ENCODE peak calls at places on chromosomes 11 and 22, in ten cellular contexts. U, I, D, P, M, T, R, C, S and N are unnamed samples.
A peak's percentile ranks its signal among the peaks of the same experiment; 100 is the strongest.

GRCh38 chr22:23856721-23857605 is 712 bp upstream of the SLC2A11 start:
- DNase-seq in U (no peak), I (peak; percentile 61), D (no peak), P (peak; percentile 47), M (no peak), T (no peak), R (peak; percentile 76), C (peak; percentile 87), S (no peak), N (no peak)

GRCh38 chr22:46083383-46084350 is 66.7 kb upstream of the PPARA start:
- DNase-seq in U (peak; percentile 47), I (no peak), D (no peak), P (no peak), M (peak; percentile 70), T (no peak), R (peak; percentile 27), C (peak; percentile 85), S (no peak), N (no peak)

GRCh38 chr22:17789379-17790200 is 15.3 kb upstream of the BID start:
- DNase-seq in U (no peak), I (no peak), D (no peak), P (no peak), M (no peak), T (no peak), R (no peak), C (no peak), S (no peak), N (no peak)

GRCh38 chr11:92390783-92391182 is 166.2 kb downstream of the FAT3 start:
- DNase-seq in U (no peak), I (no peak), D (no peak), P (no peak), M (no peak), T (no peak), R (no peak), C (no peak), S (no peak), N (no peak)

GRCh38 chr11:35511666-35512065 is 13.8 kb downstream of the PAMR1 start:
- DNase-seq in U (no peak), I (no peak), D (no peak), P (no peak), M (no peak), T (no peak), R (peak; percentile 96), C (no peak), S (no peak), N (no peak)

GRCh38 chr11:838441-839279 is 3.7 kb downstream of the POLR2L start:
- DNase-seq in U (peak; percentile 79), I (no peak), D (no peak), P (no peak), M (no peak), T (no peak), R (peak; percentile 40), C (no peak), S (no peak), N (no peak)

GRCh38 chr11:45678962-45679361 is 13.5 kb upstream of the CHST1 start:
- DNase-seq in U (no peak), I (no peak), D (no peak), P (no peak), M (no peak), T (no peak), R (no peak), C (no peak), S (no peak), N (no peak)

GRCh38 chr22:35431483-35432205 is 31.7 kb downstream of the MCM5 start:
- DNase-seq in U (no peak), I (no peak), D (no peak), P (no peak), M (no peak), T (no peak), R (no peak), C (no peak), S (no peak), N (no peak)

GRCh38 chr11:16831281-16832192 is 93.1 kb downstream of the C11orf58 start:
- DNase-seq in U (no peak), I (no peak), D (no peak), P (no peak), M (no peak), T (no peak), R (peak; percentile 26), C (no peak), S (no peak), N (no peak)

GRCh38 chr22:27456696-27457503 is 344.7 kb downstream of the MN1 start:
- DNase-seq in U (no peak), I (no peak), D (no peak), P (no peak), M (no peak), T (no peak), R (peak; percentile 96), C (no peak), S (no peak), N (no peak)

GRCh38 chr11:82682003-82682751 is 51.5 kb downstream of the FAM181B start:
- DNase-seq in U (no peak), I (peak; percentile 23), D (no peak), P (peak; percentile 72), M (no peak), T (no peak), R (peak; percentile 70), C (no peak), S (no peak), N (no peak)

GRCh38 chr11:88480217-88480616 is 142.7 kb upstream of the CTSC start:
- DNase-seq in U (no peak), I (no peak), D (no peak), P (no peak), M (no peak), T (no peak), R (peak; percentile 98), C (no peak), S (no peak), N (no peak)

GRCh38 chr11:19905280-19905853 is 192.7 kb downstream of the NAV2 start:
- DNase-seq in U (no peak), I (peak; percentile 32), D (no peak), P (peak; percentile 1), M (no peak), T (no peak), R (peak; percentile 74), C (no peak), S (no peak), N (no peak)

GRCh38 chr11:62611705-62612365 is 740 bp downstream of the EML3 start:
- DNase-seq in U (peak; percentile 69), I (peak; percentile 25), D (peak; percentile 42), P (peak; percentile 26), M (no peak), T (peak; percentile 19), R (peak; percentile 77), C (peak; percentile 90), S (no peak), N (no peak)